ENCODE peak calls at places on chromosomes 16 and 17, in six cellular contexts. One of them, this sample, is unnamed.

GRCh38 chr17:44345497-44346026 is 460 bp downstream of the GRN start:
- DNase-seq in HEK293T: peak
- DNase-seq in activated CD4-positive, alpha-beta T cell treated with anti-CD3 and anti-CD28 coated beads, Interleukin-2, amount 50 U/mL, for 1 hour: peak
- DNase-seq in stimulated activated CD4-positive, alpha-beta T cell treated with anti-CD3 and anti-CD28 coated beads, Interleukin-2, amount 100 ng/mL, for 48 hours: peak
- DNase-seq in activated CD4-positive, CD25-positive, alpha-beta regulatory T cell: peak
- DNase-seq in pancreas: peak
- DNase-seq in this sample: peak

GRCh38 chr16:65413861-65414260 is 292.0 kb upstream of the CDH11 start:
- DNase-seq in pancreas: no peak
- DNase-seq in activated CD4-positive, alpha-beta T cell treated with anti-CD3 and anti-CD28 coated beads, Interleukin-2, amount 50 U/mL, for 1 hour: no peak
- DNase-seq in activated CD4-positive, CD25-positive, alpha-beta regulatory T cell: no peak
- DNase-seq in HEK293T: no peak
- DNase-seq in stimulated activated CD4-positive, alpha-beta T cell treated with anti-CD3 and anti-CD28 coated beads, Interleukin-2, amount 100 ng/mL, for 48 hours: no peak
- DNase-seq in this sample: no peak

GRCh38 chr17:35257080-35257701 is 14.3 kb downstream of the SLFN5 start:
- DNase-seq in pancreas: peak
- DNase-seq in stimulated activated CD4-positive, alpha-beta T cell treated with anti-CD3 and anti-CD28 coated beads, Interleukin-2, amount 100 ng/mL, for 48 hours: no peak
- DNase-seq in activated CD4-positive, alpha-beta T cell treated with anti-CD3 and anti-CD28 coated beads, Interleukin-2, amount 50 U/mL, for 1 hour: no peak
- DNase-seq in activated CD4-positive, CD25-positive, alpha-beta regulatory T cell: no peak
- DNase-seq in HEK293T: no peak
- DNase-seq in this sample: no peak

GRCh38 chr17:50214986-50215730 is 13.7 kb upstream of the COL1A1 start:
- DNase-seq in activated CD4-positive, alpha-beta T cell treated with anti-CD3 and anti-CD28 coated beads, Interleukin-2, amount 50 U/mL, for 1 hour: no peak
- DNase-seq in activated CD4-positive, CD25-positive, alpha-beta regulatory T cell: no peak
- DNase-seq in pancreas: no peak
- DNase-seq in HEK293T: no peak
- DNase-seq in stimulated activated CD4-positive, alpha-beta T cell treated with anti-CD3 and anti-CD28 coated beads, Interleukin-2, amount 100 ng/mL, for 48 hours: no peak
- DNase-seq in this sample: no peak

GRCh38 chr16:78478267-78478821 is 378.9 kb downstream of the WWOX start:
- DNase-seq in activated CD4-positive, CD25-positive, alpha-beta regulatory T cell: no peak
- DNase-seq in activated CD4-positive, alpha-beta T cell treated with anti-CD3 and anti-CD28 coated beads, Interleukin-2, amount 50 U/mL, for 1 hour: no peak
- DNase-seq in HEK293T: peak
- DNase-seq in stimulated activated CD4-positive, alpha-beta T cell treated with anti-CD3 and anti-CD28 coated beads, Interleukin-2, amount 100 ng/mL, for 48 hours: no peak
- DNase-seq in pancreas: no peak
- DNase-seq in this sample: no peak

GRCh38 chr16:8846401-8846932 is 22.3 kb downstream of the CARHSP1 start:
- DNase-seq in pancreas: no peak
- DNase-seq in activated CD4-positive, CD25-positive, alpha-beta regulatory T cell: no peak
- DNase-seq in stimulated activated CD4-positive, alpha-beta T cell treated with anti-CD3 and anti-CD28 coated beads, Interleukin-2, amount 100 ng/mL, for 48 hours: no peak
- DNase-seq in HEK293T: no peak
- DNase-seq in activated CD4-positive, alpha-beta T cell treated with anti-CD3 and anti-CD28 coated beads, Interleukin-2, amount 50 U/mL, for 1 hour: no peak
- DNase-seq in this sample: no peak

GRCh38 chr16:24845726-24846547 is at the start of gene SLC5A11:
- DNase-seq in activated CD4-positive, CD25-positive, alpha-beta regulatory T cell: no peak
- DNase-seq in HEK293T: no peak
- DNase-seq in activated CD4-positive, alpha-beta T cell treated with anti-CD3 and anti-CD28 coated beads, Interleukin-2, amount 50 U/mL, for 1 hour: no peak
- DNase-seq in stimulated activated CD4-positive, alpha-beta T cell treated with anti-CD3 and anti-CD28 coated beads, Interleukin-2, amount 100 ng/mL, for 48 hours: no peak
- DNase-seq in pancreas: no peak
- DNase-seq in this sample: no peak

GRCh38 chr16:84618428-84619102 is 687 bp upstream of the COTL1 start:
- DNase-seq in activated CD4-positive, alpha-beta T cell treated with anti-CD3 and anti-CD28 coated beads, Interleukin-2, amount 50 U/mL, for 1 hour: no peak
- DNase-seq in stimulated activated CD4-positive, alpha-beta T cell treated with anti-CD3 and anti-CD28 coated beads, Interleukin-2, amount 100 ng/mL, for 48 hours: no peak
- DNase-seq in HEK293T: peak
- DNase-seq in activated CD4-positive, CD25-positive, alpha-beta regulatory T cell: no peak
- DNase-seq in pancreas: peak
- DNase-seq in this sample: no peak

GRCh38 chr16:86568677-86569623 is 2.3 kb downstream of the FOXC2 start:
- DNase-seq in HEK293T: no peak
- DNase-seq in activated CD4-positive, alpha-beta T cell treated with anti-CD3 and anti-CD28 coated beads, Interleukin-2, amount 50 U/mL, for 1 hour: no peak
- DNase-seq in pancreas: no peak
- DNase-seq in activated CD4-positive, CD25-positive, alpha-beta regulatory T cell: no peak
- DNase-seq in stimulated activated CD4-positive, alpha-beta T cell treated with anti-CD3 and anti-CD28 coated beads, Interleukin-2, amount 100 ng/mL, for 48 hours: no peak
- DNase-seq in this sample: no peak

GRCh38 chr17:31495049-31495885 is 103.8 kb downstream of the RAB11FIP4 start:
- DNase-seq in stimulated activated CD4-positive, alpha-beta T cell treated with anti-CD3 and anti-CD28 coated beads, Interleukin-2, amount 100 ng/mL, for 48 hours: no peak
- DNase-seq in activated CD4-positive, alpha-beta T cell treated with anti-CD3 and anti-CD28 coated beads, Interleukin-2, amount 50 U/mL, for 1 hour: no peak
- DNase-seq in HEK293T: no peak
- DNase-seq in activated CD4-positive, CD25-positive, alpha-beta regulatory T cell: no peak
- DNase-seq in pancreas: peak
- DNase-seq in this sample: no peak

GRCh38 chr16:64416232-64417010 is 705.4 kb downstream of the CDH11 start:
- DNase-seq in activated CD4-positive, alpha-beta T cell treated with anti-CD3 and anti-CD28 coated beads, Interleukin-2, amount 50 U/mL, for 1 hour: no peak
- DNase-seq in pancreas: no peak
- DNase-seq in stimulated activated CD4-positive, alpha-beta T cell treated with anti-CD3 and anti-CD28 coated beads, Interleukin-2, amount 100 ng/mL, for 48 hours: no peak
- DNase-seq in activated CD4-positive, CD25-positive, alpha-beta regulatory T cell: no peak
- DNase-seq in HEK293T: no peak
- DNase-seq in this sample: no peak

GRCh38 chr17:77235370-77236080 is 94.8 kb downstream of the SEC14L1 start:
- DNase-seq in HEK293T: no peak
- DNase-seq in activated CD4-positive, alpha-beta T cell treated with anti-CD3 and anti-CD28 coated beads, Interleukin-2, amount 50 U/mL, for 1 hour: no peak
- DNase-seq in activated CD4-positive, CD25-positive, alpha-beta regulatory T cell: no peak
- DNase-seq in stimulated activated CD4-positive, alpha-beta T cell treated with anti-CD3 and anti-CD28 coated beads, Interleukin-2, amount 100 ng/mL, for 48 hours: peak
- DNase-seq in pancreas: no peak
- DNase-seq in this sample: no peak

GRCh38 chr17:970388-970768 is 9.2 kb downstream of the NXN start:
- DNase-seq in activated CD4-positive, CD25-positive, alpha-beta regulatory T cell: no peak
- DNase-seq in HEK293T: no peak
- DNase-seq in activated CD4-positive, alpha-beta T cell treated with anti-CD3 and anti-CD28 coated beads, Interleukin-2, amount 50 U/mL, for 1 hour: no peak
- DNase-seq in stimulated activated CD4-positive, alpha-beta T cell treated with anti-CD3 and anti-CD28 coated beads, Interleukin-2, amount 100 ng/mL, for 48 hours: no peak
- DNase-seq in pancreas: no peak
- DNase-seq in this sample: no peak

GRCh38 chr16:720990-721764 is at the start of gene ANTKMT:
- DNase-seq in activated CD4-positive, alpha-beta T cell treated with anti-CD3 and anti-CD28 coated beads, Interleukin-2, amount 50 U/mL, for 1 hour: peak
- DNase-seq in HEK293T: peak
- DNase-seq in activated CD4-positive, CD25-positive, alpha-beta regulatory T cell: peak
- DNase-seq in pancreas: peak
- DNase-seq in stimulated activated CD4-positive, alpha-beta T cell treated with anti-CD3 and anti-CD28 coated beads, Interleukin-2, amount 100 ng/mL, for 48 hours: peak
- DNase-seq in this sample: peak

GRCh38 chr17:2094891-2095535 is 40.1 kb downstream of the HIC1 start:
- DNase-seq in HEK293T: no peak
- DNase-seq in stimulated activated CD4-positive, alpha-beta T cell treated with anti-CD3 and anti-CD28 coated beads, Interleukin-2, amount 100 ng/mL, for 48 hours: no peak
- DNase-seq in activated CD4-positive, CD25-positive, alpha-beta regulatory T cell: no peak
- DNase-seq in pancreas: peak
- DNase-seq in activated CD4-positive, alpha-beta T cell treated with anti-CD3 and anti-CD28 coated beads, Interleukin-2, amount 50 U/mL, for 1 hour: no peak
- DNase-seq in this sample: no peak

GRCh38 chr16:30122621-30123160 is 329 bp downstream of the MAPK3 start:
- DNase-seq in HEK293T: no peak
- DNase-seq in activated CD4-positive, alpha-beta T cell treated with anti-CD3 and anti-CD28 coated beads, Interleukin-2, amount 50 U/mL, for 1 hour: peak
- DNase-seq in stimulated activated CD4-positive, alpha-beta T cell treated with anti-CD3 and anti-CD28 coated beads, Interleukin-2, amount 100 ng/mL, for 48 hours: no peak
- DNase-seq in pancreas: peak
- DNase-seq in activated CD4-positive, CD25-positive, alpha-beta regulatory T cell: no peak
- DNase-seq in this sample: peak

GRCh38 chr17:75848523-75849303 is 4.5 kb upstream of the UNC13D start:
- DNase-seq in HEK293T: peak
- DNase-seq in activated CD4-positive, CD25-positive, alpha-beta regulatory T cell: peak
- DNase-seq in pancreas: peak
- DNase-seq in activated CD4-positive, alpha-beta T cell treated with anti-CD3 and anti-CD28 coated beads, Interleukin-2, amount 50 U/mL, for 1 hour: peak
- DNase-seq in stimulated activated CD4-positive, alpha-beta T cell treated with anti-CD3 and anti-CD28 coated beads, Interleukin-2, amount 100 ng/mL, for 48 hours: peak
- DNase-seq in this sample: peak

GRCh38 chr17:75371981-75372380 is 33.5 kb downstream of the GRB2 start:
- DNase-seq in HEK293T: no peak
- DNase-seq in pancreas: no peak
- DNase-seq in stimulated activated CD4-positive, alpha-beta T cell treated with anti-CD3 and anti-CD28 coated beads, Interleukin-2, amount 100 ng/mL, for 48 hours: no peak
- DNase-seq in activated CD4-positive, alpha-beta T cell treated with anti-CD3 and anti-CD28 coated beads, Interleukin-2, amount 50 U/mL, for 1 hour: no peak
- DNase-seq in activated CD4-positive, CD25-positive, alpha-beta regulatory T cell: no peak
- DNase-seq in this sample: no peak

GRCh38 chr17:34424814-34425490 is 61.9 kb upstream of the CCL1 start:
- DNase-seq in activated CD4-positive, alpha-beta T cell treated with anti-CD3 and anti-CD28 coated beads, Interleukin-2, amount 50 U/mL, for 1 hour: no peak
- DNase-seq in activated CD4-positive, CD25-positive, alpha-beta regulatory T cell: no peak
- DNase-seq in stimulated activated CD4-positive, alpha-beta T cell treated with anti-CD3 and anti-CD28 coated beads, Interleukin-2, amount 100 ng/mL, for 48 hours: no peak
- DNase-seq in HEK293T: no peak
- DNase-seq in pancreas: no peak
- DNase-seq in this sample: no peak

GRCh38 chr17:77287432-77288068 is 146.8 kb downstream of the SEC14L1 start:
- DNase-seq in activated CD4-positive, CD25-positive, alpha-beta regulatory T cell: no peak
- DNase-seq in activated CD4-positive, alpha-beta T cell treated with anti-CD3 and anti-CD28 coated beads, Interleukin-2, amount 50 U/mL, for 1 hour: no peak
- DNase-seq in pancreas: peak
- DNase-seq in stimulated activated CD4-positive, alpha-beta T cell treated with anti-CD3 and anti-CD28 coated beads, Interleukin-2, amount 100 ng/mL, for 48 hours: no peak
- DNase-seq in HEK293T: peak
- DNase-seq in this sample: no peak

GRCh38 chr16:7158481-7158880 is 174.2 kb upstream of the RBFOX1 start:
- DNase-seq in HEK293T: no peak
- DNase-seq in pancreas: no peak
- DNase-seq in activated CD4-positive, alpha-beta T cell treated with anti-CD3 and anti-CD28 coated beads, Interleukin-2, amount 50 U/mL, for 1 hour: no peak
- DNase-seq in activated CD4-positive, CD25-positive, alpha-beta regulatory T cell: no peak
- DNase-seq in stimulated activated CD4-positive, alpha-beta T cell treated with anti-CD3 and anti-CD28 coated beads, Interleukin-2, amount 100 ng/mL, for 48 hours: no peak
- DNase-seq in this sample: no peak

GRCh38 chr17:59638553-59638952 is 18.9 kb downstream of the CLTC start:
- DNase-seq in activated CD4-positive, alpha-beta T cell treated with anti-CD3 and anti-CD28 coated beads, Interleukin-2, amount 50 U/mL, for 1 hour: no peak
- DNase-seq in activated CD4-positive, CD25-positive, alpha-beta regulatory T cell: no peak
- DNase-seq in HEK293T: no peak
- DNase-seq in stimulated activated CD4-positive, alpha-beta T cell treated with anti-CD3 and anti-CD28 coated beads, Interleukin-2, amount 100 ng/mL, for 48 hours: no peak
- DNase-seq in pancreas: no peak
- DNase-seq in this sample: no peak

GRCh38 chr16:57383276-57384247 is 11.3 kb downstream of the CX3CL1 start:
- DNase-seq in pancreas: no peak
- DNase-seq in stimulated activated CD4-positive, alpha-beta T cell treated with anti-CD3 and anti-CD28 coated beads, Interleukin-2, amount 100 ng/mL, for 48 hours: no peak
- DNase-seq in activated CD4-positive, CD25-positive, alpha-beta regulatory T cell: no peak
- DNase-seq in HEK293T: no peak
- DNase-seq in activated CD4-positive, alpha-beta T cell treated with anti-CD3 and anti-CD28 coated beads, Interleukin-2, amount 50 U/mL, for 1 hour: no peak
- DNase-seq in this sample: no peak

GRCh38 chr17:33052856-33053255 is 61.2 kb downstream of the SPACA3 start:
- DNase-seq in activated CD4-positive, alpha-beta T cell treated with anti-CD3 and anti-CD28 coated beads, Interleukin-2, amount 50 U/mL, for 1 hour: no peak
- DNase-seq in HEK293T: no peak
- DNase-seq in activated CD4-positive, CD25-positive, alpha-beta regulatory T cell: no peak
- DNase-seq in stimulated activated CD4-positive, alpha-beta T cell treated with anti-CD3 and anti-CD28 coated beads, Interleukin-2, amount 100 ng/mL, for 48 hours: no peak
- DNase-seq in pancreas: no peak
- DNase-seq in this sample: no peak

GRCh38 chr16:89093602-89094251 is at the start of gene ACSF3:
- DNase-seq in activated CD4-positive, CD25-positive, alpha-beta regulatory T cell: peak
- DNase-seq in HEK293T: peak
- DNase-seq in activated CD4-positive, alpha-beta T cell treated with anti-CD3 and anti-CD28 coated beads, Interleukin-2, amount 50 U/mL, for 1 hour: peak
- DNase-seq in stimulated activated CD4-positive, alpha-beta T cell treated with anti-CD3 and anti-CD28 coated beads, Interleukin-2, amount 100 ng/mL, for 48 hours: peak
- DNase-seq in pancreas: no peak
- DNase-seq in this sample: peak